ENCODE peak calls at places on chromosomes 6 and 20, in nine cellular contexts. S is endothelial cell of umbilical vein, W is K562, D is ovary, J is stomach, E is prostate gland, G is body of pancreas, P is uterus, F is GM12878. U is an unnamed sample.
A peak's percentile ranks its signal among the peaks of the same experiment; 100 is the strongest.

GRCh38 chr20:63156221-63156671 is 59.7 kb downstream of the YTHDF1 start:
- DNase-seq in S (no peak), D (peak; percentile 9), P (no peak), G (no peak), J (no peak), E (no peak), W (no peak), F (no peak), U (no peak)

GRCh38 chr6:128242765-128243403 is 277.5 kb downstream of the PTPRK start:
- DNase-seq in J (no peak), W (no peak), F (no peak), P (no peak), S (no peak), G (no peak), D (no peak), E (no peak), U (no peak)

GRCh38 chr20:663315-664090 is 10.5 kb upstream of the SRXN1 start:
- DNase-seq in F (no peak), G (no peak), J (no peak), W (no peak), E (no peak), S (no peak), P (no peak), D (no peak), U (peak; percentile 83)

GRCh38 chr6:45880139-45880538 is 135.5 kb downstream of the CLIC5 start:
- DNase-seq in F (no peak), S (no peak), W (no peak), J (no peak), E (no peak), D (no peak), P (no peak), G (peak; percentile 19), U (no peak)

GRCh38 chr20:35618372-35619131 is 2.9 kb downstream of the SPAG4 start:
- DNase-seq in G (peak; percentile 33), E (no peak), F (no peak), S (peak; percentile 31), W (no peak), P (peak; percentile 39), D (peak; percentile 58), J (no peak), U (peak; percentile 74)

GRCh38 chr20:64146301-64146935 is 17.8 kb upstream of the MYT1 start:
- DNase-seq in E (no peak), W (no peak), F (no peak), D (no peak), P (no peak), S (no peak), J (no peak), G (no peak), U (no peak)

GRCh38 chr6:159941286-159942113 is 27.4 kb upstream of the IGF2R start:
- DNase-seq in F (peak; percentile 55), E (no peak), J (no peak), G (no peak), D (no peak), W (peak; percentile 56), P (no peak), S (no peak), U (no peak)

GRCh38 chr6:105191351-105191750 is 11.5 kb upstream of the POPDC3 start:
- DNase-seq in P (no peak), F (no peak), G (no peak), J (no peak), E (no peak), S (peak; percentile 46), D (no peak), W (no peak), U (no peak)

GRCh38 chr20:35117148-35117547 is 24.5 kb upstream of the TRPC4AP start:
- DNase-seq in W (no peak), F (no peak), G (no peak), S (no peak), P (no peak), D (no peak), J (no peak), E (no peak), U (no peak)

GRCh38 chr6:3363296-3364025 is 93.4 kb downstream of the SLC22A23 start:
- DNase-seq in J (peak; percentile 93), F (no peak), D (no peak), P (no peak), S (no peak), G (peak; percentile 97), W (peak; percentile 56), E (peak; percentile 89), U (peak; percentile 90)

GRCh38 chr6:151242420-151242841 is 2.7 kb downstream of the AKAP12 start:
- DNase-seq in F (no peak), W (no peak), D (peak; percentile 46), J (no peak), G (no peak), S (no peak), E (no peak), P (no peak), U (no peak)

GRCh38 chr6:135383297-135383696 is 114.2 kb downstream of the AHI1 start:
- DNase-seq in S (no peak), D (no peak), G (no peak), P (no peak), J (no peak), E (no peak), F (no peak), W (no peak), U (no peak)

GRCh38 chr6:72953901-72954494 is 271.3 kb downstream of the KHDC1L start:
- DNase-seq in W (peak; percentile 9), S (peak; percentile 66), P (no peak), F (no peak), E (no peak), J (no peak), D (no peak), G (no peak), U (no peak)

GRCh38 chr6:23357185-23357745 is 768.8 kb upstream of the NRSN1 start:
- DNase-seq in P (no peak), S (no peak), F (no peak), J (no peak), E (no peak), W (no peak), G (no peak), D (no peak), U (no peak)

GRCh38 chr6:154766993-154767392 is 33.8 kb downstream of the SCAF8 start:
- DNase-seq in F (no peak), P (no peak), J (no peak), E (no peak), W (no peak), D (no peak), S (peak; percentile 54), G (peak; percentile 20), U (no peak)

GRCh38 chr6:157688960-157689599 is 134.0 kb upstream of the SNX9 start:
- DNase-seq in F (no peak), S (peak; percentile 30), D (no peak), J (peak; percentile 65), P (no peak), E (no peak), W (peak; percentile 49), G (no peak), U (no peak)
- H3K27ac ChIP-seq in F (no peak overlapping the region), S (no peak overlapping the region), D (no peak overlapping the region), J (peak overlapping the region; percentile 85), P (no peak overlapping the region), E (no peak overlapping the region), W (no peak overlapping the region), G (no peak overlapping the region), U (no peak overlapping the region)

DNA sequence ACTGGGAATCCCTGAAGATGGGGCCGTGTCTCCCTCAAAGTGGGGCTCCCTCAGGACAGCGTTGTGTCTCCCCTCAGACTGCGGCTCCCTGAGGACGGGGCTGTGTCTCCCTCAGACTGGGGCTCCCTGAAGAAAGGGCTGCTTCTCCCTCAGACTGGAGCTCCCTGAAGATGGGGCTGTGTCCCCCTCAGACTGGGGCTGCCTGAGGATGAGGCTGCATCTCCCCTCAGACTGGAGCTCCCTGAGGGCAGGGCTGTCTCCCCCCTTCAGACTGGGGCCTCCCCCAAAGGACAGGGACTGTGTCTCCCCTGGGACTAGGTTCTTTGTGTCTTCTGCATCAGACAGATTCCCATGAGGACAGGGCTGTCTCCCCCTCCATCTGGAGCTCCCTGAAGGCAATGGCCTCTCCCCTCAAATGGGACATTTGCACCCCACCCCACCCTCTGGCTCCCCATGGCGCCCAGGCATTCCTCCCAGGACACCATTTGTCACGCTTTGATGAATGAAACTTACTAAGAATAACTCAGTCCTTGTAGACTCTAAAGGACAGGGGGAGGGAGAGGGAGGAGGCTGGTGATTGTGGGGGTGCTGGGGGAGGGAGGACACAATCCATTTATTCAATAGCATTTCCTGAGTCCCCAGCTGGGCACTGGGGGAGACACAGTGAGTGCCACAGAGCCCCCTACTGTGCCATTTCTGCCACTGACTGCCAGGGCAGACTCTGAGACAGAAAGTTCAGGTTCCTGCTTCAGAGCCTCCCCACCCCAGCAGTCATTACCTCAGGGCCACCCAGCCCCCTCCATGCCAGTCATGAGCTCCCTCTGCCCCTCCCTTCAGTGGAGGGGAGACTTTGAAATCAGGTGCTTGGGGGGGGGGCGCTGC is 122.4 kb downstream of the MRPL14 start:
- DNase-seq in F (no peak), P (no peak), S (no peak), G (peak; percentile 66), W (peak; percentile 37), D (no peak), J (no peak), E (no peak), U (no peak)
- TF ChIP-seq POLR2A in F (no peak), P (no peak), S (no peak), G (no peak), W (no peak), D (no peak), J (no peak), E (no peak), U (no peak)

GRCh38 chr20:60715172-60715571 is 536.9 kb upstream of the CDH4 start:
- DNase-seq in E (no peak), G (no peak), S (no peak), J (no peak), W (peak; percentile 21), D (no peak), F (no peak), P (no peak), U (no peak)
- TF ChIP-seq CTCF in E (no peak), G (no peak), S (no peak), J (no peak), W (peak; percentile 35), D (no peak), F (no peak), P (no peak), U (no peak)

GRCh38 chr6:107360476-107360875 is 98.9 kb downstream of the PDSS2 start:
- DNase-seq in G (no peak), F (no peak), S (no peak), W (no peak), J (no peak), P (no peak), D (no peak), E (no peak), U (no peak)

GRCh38 chr6:107357842-107358241 is 101.5 kb downstream of the PDSS2 start:
- DNase-seq in S (no peak), W (no peak), J (no peak), F (no peak), E (no peak), P (no peak), G (no peak), D (no peak), U (no peak)

GRCh38 chr6:107361568-107362270 is 97.6 kb downstream of the PDSS2 start:
- DNase-seq in J (no peak), W (no peak), F (no peak), D (no peak), E (no peak), P (no peak), S (no peak), G (no peak), U (no peak)

GRCh38 chr6:107362271-107362604 is 97.1 kb downstream of the PDSS2 start:
- DNase-seq in P (no peak), D (no peak), W (no peak), F (no peak), S (no peak), G (no peak), J (no peak), E (no peak), U (no peak)
- H3K27ac ChIP-seq in P (no peak overlapping the region), D (no peak overlapping the region), W (no peak overlapping the region), F (no peak overlapping the region), S (no peak overlapping the region), G (no peak overlapping the region), J (no peak overlapping the region), E (no peak overlapping the region), U (no peak overlapping the region)